ENCODE peak calls at places on chromosomes 11 and 22, in four cellular contexts. H is GM23248; P is stimulated activated CD4-positive, alpha-beta T cell treated with anti-CD3 and anti-CD28 coated beads, Interleukin-1b, Interleukin-23, amount 100 ng/mL, for 1 hour; U is foreskin fibroblast. L is an unnamed sample.

GRCh38 chr22:42236848-42237247 is 33.6 kb downstream of the TCF20 start:
- DNase-seq in U (no peak), P (no peak), H (no peak), L (no peak)

GRCh38 chr11:38538866-38539651 is 1941.0 kb upstream of the RAG2 start:
- DNase-seq in H (no peak), P (no peak), U (no peak), L (no peak)

GRCh38 chr11:9118277-9118676 is 26.9 kb upstream of the SCUBE2 start:
- DNase-seq in U (no peak), P (no peak), H (no peak), L (no peak)

GRCh38 chr11:68928481-68928880 is 24.8 kb downstream of the IGHMBP2 start:
- DNase-seq in P (no peak), H (no peak), U (no peak), L (no peak)

GRCh38 chr11:66343176-66343575 is 1.7 kb downstream of the BRMS1 start:
- DNase-seq in H (no peak), P (no peak), U (peak; percentile 24), L (no peak)

GRCh38 chr22:29071261-29072045 is 1.4 kb upstream of the KREMEN1 start:
- DNase-seq in P (no peak), H (peak; percentile 61), U (peak; percentile 62), L (no peak)

GRCh38 chr11:69170704-69171103 is 15.0 kb downstream of the SMIM38 start:
- DNase-seq in P (no peak), H (no peak), U (no peak), L (no peak)

GRCh38 chr11:134258577-134258976 is 5.2 kb downstream of the ACAD8 start:
- DNase-seq in H (no peak), P (no peak), U (no peak), L (no peak)

GRCh38 chr11:8251767-8252295 is 11.8 kb downstream of the LMO1 start:
- DNase-seq in P (no peak), H (no peak), U (no peak), L (no peak)

GRCh38 chr22:31764785-31765184 is 11.0 kb downstream of the DEPDC5 start:
- DNase-seq in U (no peak), P (no peak), H (no peak), L (no peak)

GRCh38 chr11:11293798-11294611 is 59.0 kb downstream of the CSNK2A3 start:
- DNase-seq in P (no peak), U (no peak), H (no peak), L (no peak)

GRCh38 chr11:101583180-101584128 is at the start of gene TRPC6:
- DNase-seq in U (peak; percentile 62), H (peak; percentile 31), P (no peak), L (no peak)

GRCh38 chr11:34439521-34440258 is 956 bp downstream of the CAT start:
- DNase-seq in H (peak; percentile 6), P (no peak), U (peak; percentile 46), L (no peak)

GRCh38 chr11:81674211-81674610 is 1059.5 kb downstream of the FAM181B start:
- DNase-seq in P (no peak), U (no peak), H (no peak), L (no peak)

GRCh38 chr11:26234451-26234850 is 97.5 kb upstream of the ANO3 start:
- DNase-seq in U (peak; percentile 78), H (peak; percentile 44), P (no peak), L (no peak)

GRCh38 chr11:2788751-2789140 is 89.0 kb upstream of the KCNQ1OT1 start:
- DNase-seq in U (no peak), H (no peak), P (no peak), L (no peak)